ENCODE peak calls at places on chromosomes 11 and 22, in seven cellular contexts. One of them, this sample, is unnamed.

GRCh38 chr22:50507991-50508884 is at the start of gene NCAPH2:
- DNase-seq in stimulated activated naive CD4-positive, alpha-beta T cell: peak
- DNase-seq in activated CD4-positive, alpha-beta T cell treated with anti-CD3 and anti-CD28 coated beads, Interleukin-2, amount 10 ng/mL, durations not matched to agents 7 days and 5 days: peak
- DNase-seq in PC-9: peak
- DNase-seq in ascending aorta: peak
- DNase-seq in AG08395: peak
- DNase-seq in IMR-90: peak
- DNase-seq in this sample: peak

GRCh38 chr22:36467946-36468345 is 13.5 kb downstream of the TXN2 start:
- DNase-seq in stimulated activated naive CD4-positive, alpha-beta T cell: no peak
- DNase-seq in activated CD4-positive, alpha-beta T cell treated with anti-CD3 and anti-CD28 coated beads, Interleukin-2, amount 10 ng/mL, durations not matched to agents 7 days and 5 days: no peak
- DNase-seq in PC-9: peak
- DNase-seq in ascending aorta: no peak
- DNase-seq in AG08395: peak
- DNase-seq in IMR-90: peak
- DNase-seq in this sample: no peak

GRCh38 chr11:46363455-46363920 is 16.2 kb downstream of the DGKZ start:
- DNase-seq in stimulated activated naive CD4-positive, alpha-beta T cell: no peak
- DNase-seq in activated CD4-positive, alpha-beta T cell treated with anti-CD3 and anti-CD28 coated beads, Interleukin-2, amount 10 ng/mL, durations not matched to agents 7 days and 5 days: no peak
- DNase-seq in PC-9: peak
- DNase-seq in ascending aorta: no peak
- DNase-seq in AG08395: peak
- DNase-seq in IMR-90: peak
- DNase-seq in this sample: no peak

GRCh38 chr11:70073188-70073817 is 4.8 kb upstream of the ANO1 start:
- DNase-seq in stimulated activated naive CD4-positive, alpha-beta T cell: no peak
- DNase-seq in activated CD4-positive, alpha-beta T cell treated with anti-CD3 and anti-CD28 coated beads, Interleukin-2, amount 10 ng/mL, durations not matched to agents 7 days and 5 days: no peak
- DNase-seq in PC-9: no peak
- DNase-seq in ascending aorta: peak
- DNase-seq in AG08395: no peak
- DNase-seq in IMR-90: peak
- DNase-seq in this sample: no peak

GRCh38 chr22:47307812-47308211 is 545.4 kb downstream of the TBC1D22A start:
- DNase-seq in stimulated activated naive CD4-positive, alpha-beta T cell: no peak
- DNase-seq in activated CD4-positive, alpha-beta T cell treated with anti-CD3 and anti-CD28 coated beads, Interleukin-2, amount 10 ng/mL, durations not matched to agents 7 days and 5 days: no peak
- DNase-seq in PC-9: no peak
- DNase-seq in ascending aorta: no peak
- DNase-seq in AG08395: no peak
- DNase-seq in IMR-90: peak
- DNase-seq in this sample: no peak

GRCh38 chr11:71432761-71433647 is 15.2 kb downstream of the DHCR7 start:
- DNase-seq in stimulated activated naive CD4-positive, alpha-beta T cell: no peak
- DNase-seq in activated CD4-positive, alpha-beta T cell treated with anti-CD3 and anti-CD28 coated beads, Interleukin-2, amount 10 ng/mL, durations not matched to agents 7 days and 5 days: no peak
- DNase-seq in PC-9: no peak
- DNase-seq in ascending aorta: no peak
- DNase-seq in AG08395: no peak
- DNase-seq in IMR-90: no peak
- DNase-seq in this sample: no peak

GRCh38 chr11:70335511-70335910 is 62.8 kb upstream of the CTTN start:
- DNase-seq in stimulated activated naive CD4-positive, alpha-beta T cell: no peak
- DNase-seq in activated CD4-positive, alpha-beta T cell treated with anti-CD3 and anti-CD28 coated beads, Interleukin-2, amount 10 ng/mL, durations not matched to agents 7 days and 5 days: no peak
- DNase-seq in PC-9: no peak
- DNase-seq in ascending aorta: no peak
- DNase-seq in AG08395: no peak
- DNase-seq in IMR-90: no peak
- DNase-seq in this sample: no peak

GRCh38 chr22:36587289-36588154 is 58.6 kb upstream of the EIF3D start:
- DNase-seq in stimulated activated naive CD4-positive, alpha-beta T cell: no peak
- DNase-seq in activated CD4-positive, alpha-beta T cell treated with anti-CD3 and anti-CD28 coated beads, Interleukin-2, amount 10 ng/mL, durations not matched to agents 7 days and 5 days: no peak
- DNase-seq in PC-9: no peak
- DNase-seq in ascending aorta: no peak
- DNase-seq in AG08395: peak
- DNase-seq in IMR-90: peak
- DNase-seq in this sample: no peak

GRCh38 chr22:19193879-19194278 is 15.3 kb upstream of the SLC25A1 start:
- DNase-seq in stimulated activated naive CD4-positive, alpha-beta T cell: no peak
- DNase-seq in activated CD4-positive, alpha-beta T cell treated with anti-CD3 and anti-CD28 coated beads, Interleukin-2, amount 10 ng/mL, durations not matched to agents 7 days and 5 days: no peak
- DNase-seq in PC-9: no peak
- DNase-seq in ascending aorta: no peak
- DNase-seq in AG08395: no peak
- DNase-seq in IMR-90: no peak
- DNase-seq in this sample: no peak

GRCh38 chr11:130897262-130898182 is 18.8 kb downstream of the SNX19 start:
- DNase-seq in stimulated activated naive CD4-positive, alpha-beta T cell: no peak
- DNase-seq in activated CD4-positive, alpha-beta T cell treated with anti-CD3 and anti-CD28 coated beads, Interleukin-2, amount 10 ng/mL, durations not matched to agents 7 days and 5 days: no peak
- DNase-seq in PC-9: no peak
- DNase-seq in ascending aorta: peak
- DNase-seq in AG08395: peak
- DNase-seq in IMR-90: peak
- DNase-seq in this sample: no peak

GRCh38 chr22:20221421-20222340 is 46.4 kb downstream of the RTN4R start:
- DNase-seq in stimulated activated naive CD4-positive, alpha-beta T cell: no peak
- DNase-seq in activated CD4-positive, alpha-beta T cell treated with anti-CD3 and anti-CD28 coated beads, Interleukin-2, amount 10 ng/mL, durations not matched to agents 7 days and 5 days: no peak
- DNase-seq in PC-9: no peak
- DNase-seq in ascending aorta: no peak
- DNase-seq in AG08395: no peak
- DNase-seq in IMR-90: no peak
- DNase-seq in this sample: no peak

GRCh38 chr11:94525933-94526332 is 13.7 kb downstream of the C11orf97 start:
- DNase-seq in stimulated activated naive CD4-positive, alpha-beta T cell: no peak
- DNase-seq in activated CD4-positive, alpha-beta T cell treated with anti-CD3 and anti-CD28 coated beads, Interleukin-2, amount 10 ng/mL, durations not matched to agents 7 days and 5 days: no peak
- DNase-seq in PC-9: no peak
- DNase-seq in ascending aorta: peak
- DNase-seq in AG08395: peak
- DNase-seq in IMR-90: peak
- DNase-seq in this sample: no peak

GRCh38 chr11:67416416-67417335 is 1.2 kb downstream of the CARNS1 start:
- DNase-seq in stimulated activated naive CD4-positive, alpha-beta T cell: peak
- DNase-seq in activated CD4-positive, alpha-beta T cell treated with anti-CD3 and anti-CD28 coated beads, Interleukin-2, amount 10 ng/mL, durations not matched to agents 7 days and 5 days: peak
- DNase-seq in PC-9: no peak
- DNase-seq in ascending aorta: peak
- DNase-seq in AG08395: no peak
- DNase-seq in IMR-90: no peak
- DNase-seq in this sample: no peak

GRCh38 chr11:65262775-65263174 is 1.0 kb downstream of the POLA2 start:
- DNase-seq in stimulated activated naive CD4-positive, alpha-beta T cell: no peak
- DNase-seq in activated CD4-positive, alpha-beta T cell treated with anti-CD3 and anti-CD28 coated beads, Interleukin-2, amount 10 ng/mL, durations not matched to agents 7 days and 5 days: no peak
- DNase-seq in PC-9: no peak
- DNase-seq in ascending aorta: no peak
- DNase-seq in AG08395: no peak
- DNase-seq in IMR-90: no peak
- DNase-seq in this sample: no peak

GRCh38 chr11:35178862-35179261 is 39.9 kb downstream of the CD44 start:
- DNase-seq in stimulated activated naive CD4-positive, alpha-beta T cell: no peak
- DNase-seq in activated CD4-positive, alpha-beta T cell treated with anti-CD3 and anti-CD28 coated beads, Interleukin-2, amount 10 ng/mL, durations not matched to agents 7 days and 5 days: no peak
- DNase-seq in PC-9: peak
- DNase-seq in ascending aorta: no peak
- DNase-seq in AG08395: no peak
- DNase-seq in IMR-90: peak
- DNase-seq in this sample: no peak

GRCh38 chr11:62457474-62457873 is 38.6 kb downstream of the SCGB1A1 start:
- DNase-seq in stimulated activated naive CD4-positive, alpha-beta T cell: no peak
- DNase-seq in activated CD4-positive, alpha-beta T cell treated with anti-CD3 and anti-CD28 coated beads, Interleukin-2, amount 10 ng/mL, durations not matched to agents 7 days and 5 days: no peak
- DNase-seq in PC-9: no peak
- DNase-seq in ascending aorta: no peak
- DNase-seq in AG08395: no peak
- DNase-seq in IMR-90: no peak
- DNase-seq in this sample: no peak

GRCh38 chr22:19229600-19229999 is 51.1 kb upstream of the SLC25A1 start:
- DNase-seq in stimulated activated naive CD4-positive, alpha-beta T cell: no peak
- DNase-seq in activated CD4-positive, alpha-beta T cell treated with anti-CD3 and anti-CD28 coated beads, Interleukin-2, amount 10 ng/mL, durations not matched to agents 7 days and 5 days: no peak
- DNase-seq in PC-9: no peak
- DNase-seq in ascending aorta: no peak
- DNase-seq in AG08395: no peak
- DNase-seq in IMR-90: no peak
- DNase-seq in this sample: no peak

GRCh38 chr11:95897731-95898130 is 26.2 kb downstream of the MTMR2 start:
- DNase-seq in stimulated activated naive CD4-positive, alpha-beta T cell: no peak
- DNase-seq in activated CD4-positive, alpha-beta T cell treated with anti-CD3 and anti-CD28 coated beads, Interleukin-2, amount 10 ng/mL, durations not matched to agents 7 days and 5 days: no peak
- DNase-seq in PC-9: no peak
- DNase-seq in ascending aorta: no peak
- DNase-seq in AG08395: peak
- DNase-seq in IMR-90: peak
- DNase-seq in this sample: no peak

GRCh38 chr11:120326845-120327281 is 1.8 kb downstream of the TLCD5 start:
- DNase-seq in stimulated activated naive CD4-positive, alpha-beta T cell: no peak
- DNase-seq in activated CD4-positive, alpha-beta T cell treated with anti-CD3 and anti-CD28 coated beads, Interleukin-2, amount 10 ng/mL, durations not matched to agents 7 days and 5 days: no peak
- DNase-seq in PC-9: no peak
- DNase-seq in ascending aorta: no peak
- DNase-seq in AG08395: no peak
- DNase-seq in IMR-90: peak
- DNase-seq in this sample: no peak

GRCh38 chr11:69066122-69067112 is 17.7 kb downstream of the TPCN2 start:
- DNase-seq in stimulated activated naive CD4-positive, alpha-beta T cell: no peak
- DNase-seq in activated CD4-positive, alpha-beta T cell treated with anti-CD3 and anti-CD28 coated beads, Interleukin-2, amount 10 ng/mL, durations not matched to agents 7 days and 5 days: no peak
- DNase-seq in PC-9: no peak
- DNase-seq in ascending aorta: no peak
- DNase-seq in AG08395: no peak
- DNase-seq in IMR-90: no peak
- DNase-seq in this sample: no peak

This sample was measured in esophagus squamous epithelium.